ENCODE peak calls at places on chromosomes 7 and 10, in ten cellular contexts. Z is adrenal gland, L is stomach, V is Peyer's patch, F is A549, M is heart left ventricle, W is IMR-90, X is transverse colon, Q is HepG2, R is sigmoid colon. J is an unnamed sample. For H3K4me1, the result is how much of the 10 kb centered on the place peaks cover.

GRCh38 chr10:69409968-69410367 is 6.8 kb downstream of the TACR2 start:
- DNase-seq in Z (peak), L (no peak), V (peak), F (no peak), M (peak), W (no peak), X (peak), Q (no peak), R (no peak), J (no peak)

GRCh38 chr10:88680958-88681357 is 16.7 kb downstream of the LIPF start:
- DNase-seq in Z (no peak), L (no peak), V (no peak), F (no peak), M (no peak), W (no peak), X (no peak), Q (no peak), R (no peak), J (no peak)

GRCh38 chr7:44801890-44802289 is 5.4 kb downstream of the PPIA start:
- DNase-seq in Z (no peak), L (no peak), V (no peak), F (no peak), M (no peak), W (peak), X (no peak), Q (no peak), R (no peak), J (no peak)

GRCh38 chr7:5226921-5227785 is 37.1 kb downstream of the WIPI2 start:
- DNase-seq in Z (no peak), L (no peak), V (no peak), F (no peak), M (peak), W (no peak), X (no peak), Q (no peak), R (no peak), J (no peak)

GRCh38 chr10:69332278-69333010 is 54.1 kb downstream of the HK1 start:
- DNase-seq in Z (no peak), L (peak), V (no peak), F (no peak), M (no peak), W (no peak), X (peak), Q (no peak), R (no peak), J (no peak)

GRCh38 chr7:36344618-36345017 is 45.0 kb upstream of the ANLN start:
- DNase-seq in Z (no peak), L (no peak), V (no peak), F (no peak), M (no peak), W (no peak), X (no peak), Q (no peak), R (no peak), J (no peak)

GRCh38 chr10:66555061-66555460 is 370.8 kb upstream of the LRRTM3 start:
- DNase-seq in Z (no peak), L (no peak), V (no peak), F (no peak), M (no peak), W (no peak), X (no peak), Q (no peak), R (no peak), J (no peak)

GRCh38 chr10:11546581-11546980 is 64.9 kb downstream of the USP6NL start:
- DNase-seq in Z (no peak), L (no peak), V (no peak), F (no peak), M (no peak), W (peak), X (no peak), Q (no peak), R (no peak), J (no peak)

GRCh38 chr7:66859339-66859738 is 61.7 kb upstream of the TMEM248 start:
- DNase-seq in Z (no peak), L (no peak), V (no peak), F (no peak), M (no peak), W (no peak), X (no peak), Q (no peak), R (no peak), J (no peak)

GRCh38 chr10:98029149-98030092 is 1.0 kb downstream of the CRTAC1 start:
- DNase-seq in Z (no peak), L (no peak), V (no peak), F (no peak), M (no peak), W (no peak), X (no peak), Q (no peak), R (no peak), J (no peak)

GRCh38 chr7:106419455-106420182 is 134.8 kb upstream of the NAMPT start:
- DNase-seq in Z (no peak), L (no peak), V (no peak), F (no peak), M (no peak), W (no peak), X (no peak), Q (no peak), R (no peak), J (no peak)

GRCh38 chr7:4058158-4058557 is 623.9 kb upstream of the FOXK1 start:
- DNase-seq in Z (no peak), L (no peak), V (no peak), F (no peak), M (no peak), W (peak), X (no peak), Q (no peak), R (no peak), J (no peak)

GRCh38 chr10:74674892-74675291 is 151.5 kb upstream of the KAT6B start:
- DNase-seq in Z (no peak), L (no peak), V (no peak), F (no peak), M (no peak), W (no peak), X (no peak), Q (no peak), R (no peak), J (no peak)

GRCh38 chr10:93452143-93452542 is 30.0 kb downstream of the MYOF start:
- DNase-seq in Z (no peak), L (no peak), V (no peak), F (no peak), M (no peak), W (no peak), X (no peak), Q (no peak), R (no peak), J (no peak)

GRCh38 chr7:119408596-119408995 is 864.4 kb upstream of the KCND2 start:
- DNase-seq in Z (no peak), L (no peak), V (no peak), F (no peak), M (no peak), W (no peak), X (no peak), Q (no peak), R (no peak), J (no peak)

GRCh38 chr10:74434577-74434976 is 283.6 kb downstream of the ADK start:
- DNase-seq in Z (no peak), L (no peak), V (no peak), F (no peak), M (no peak), W (no peak), X (no peak), Q (no peak), R (no peak), J (no peak)

GRCh38 chr7:47293884-47294568 is 287.9 kb downstream of the TNS3 start:
- DNase-seq in Z (peak), L (no peak), V (no peak), F (no peak), M (peak), W (peak), X (peak), Q (no peak), R (peak), J (peak)

GRCh38 chr10:97686962-97687784 is at the start of gene AVPI1:
- DNase-seq in Z (peak), L (peak), V (peak), F (peak), M (peak), W (peak), X (peak), Q (peak), R (peak), J (peak)

GRCh38 chr7:146700015-146700560 is 583.5 kb downstream of the CNTNAP2 start:
- DNase-seq in Z (no peak), L (no peak), V (no peak), F (no peak), M (no peak), W (no peak), X (no peak), Q (no peak), R (no peak), J (no peak)

GRCh38 chr10:67550838-67551402 is 145.1 kb downstream of the CTNNA3 start:
- DNase-seq in Z (no peak), L (no peak), V (no peak), F (no peak), M (no peak), W (no peak), X (no peak), Q (no peak), R (no peak), J (no peak)

GRCh38 chr10:94131885-94132284 is 138.2 kb downstream of the PLCE1 start:
- DNase-seq in Z (no peak), L (no peak), V (no peak), F (no peak), M (no peak), W (peak), X (no peak), Q (no peak), R (no peak), J (no peak)

GRCh38 chr10:66629976-66630375 is 295.9 kb upstream of the LRRTM3 start:
- DNase-seq in Z (no peak), L (no peak), V (no peak), F (no peak), M (no peak), W (peak), X (no peak), Q (no peak), R (no peak), J (no peak)

GRCh38 chr7:36506130-36506794 is 116.6 kb downstream of the ANLN start:
- DNase-seq in Z (no peak), L (no peak), V (no peak), F (no peak), M (no peak), W (no peak), X (no peak), Q (no peak), R (no peak), J (no peak)

GRCh38 chr10:28808693-28809092 is 131.4 kb downstream of the BAMBI start:
- DNase-seq in Z (no peak), L (no peak), V (no peak), F (no peak), M (no peak), W (no peak), X (no peak), Q (no peak), R (no peak), J (no peak)

GRCh38 chr7:94431203-94431602 is 36.5 kb downstream of the COL1A2 start:
- DNase-seq in Z (no peak), L (no peak), V (no peak), F (no peak), M (no peak), W (no peak), X (no peak), Q (no peak), R (no peak), J (no peak)

GRCh38 chr10:42553064-42553407 is 85.3 kb downstream of the ZNF33B start:
- DNase-seq in Z (no peak), L (no peak), V (peak), F (no peak), M (no peak), W (no peak), X (no peak), Q (no peak), R (no peak), J (no peak)
- H3K27ac ChIP-seq in Z (peak), L (no peak), V (peak), F (peak), M (no peak), W (peak), X (peak), Q (no peak), R (peak), J (peak)

GRCh38 chr10:124461642-124462347 is at the start of gene LHPP:
- DNase-seq in Z (peak), L (peak), V (peak), F (peak), M (peak), W (peak), X (peak), Q (peak), R (peak), J (peak)
- TF ChIP-seq POLR2A in Z (peak), L (no peak), V (peak), F (peak), M (peak), W (no peak), X (peak), Q (peak), R (no peak), J (peak)

GRCh38 chr7:48806731-48807130 is 117.6 kb upstream of the CDC14C start:
- DNase-seq in Z (no peak), L (no peak), V (no peak), F (no peak), M (no peak), W (no peak), X (no peak), Q (no peak), R (no peak), J (no peak)

DNA sequence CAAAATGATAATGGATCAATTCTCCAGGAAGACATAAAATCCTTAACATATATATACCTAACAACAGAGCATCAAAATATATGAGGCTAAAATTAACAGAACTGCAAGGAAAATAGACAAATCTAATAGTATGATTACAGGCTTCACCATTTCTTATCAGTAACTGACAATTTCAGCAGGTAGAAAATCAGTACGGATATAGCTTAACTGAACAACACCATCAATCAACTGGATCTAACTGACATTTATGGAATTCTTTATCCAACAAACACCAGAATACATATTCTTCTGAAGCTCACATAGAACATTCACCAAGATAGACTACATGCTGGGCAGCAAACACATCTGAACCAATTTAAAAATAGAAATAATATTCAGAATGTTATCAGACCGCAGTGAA is 121.1 kb upstream of the CDC14C start:
- DNase-seq in Z (no peak), L (no peak), V (no peak), F (no peak), M (no peak), W (no peak), X (no peak), Q (no peak), R (no peak), J (no peak)
- H3K4me1 ChIP-seq in Z (under half), L (under half), V (under half), F (under half), M (under half), W (under half), X (under half), Q (under half), R (under half), J (under half)

GRCh38 chr7:17946591-17946990 is 6.3 kb upstream of the SNX13 start:
- DNase-seq in Z (no peak), L (no peak), V (no peak), F (no peak), M (no peak), W (no peak), X (no peak), Q (no peak), R (no peak), J (no peak)
- H3K27ac ChIP-seq in Z (no peak), L (no peak), V (no peak), F (no peak), M (no peak), W (no peak), X (no peak), Q (no peak), R (no peak), J (no peak)

GRCh38 chr7:6653101-6653995 is 16.2 kb downstream of the ZNF316 start:
- DNase-seq in Z (no peak), L (no peak), V (no peak), F (no peak), M (no peak), W (no peak), X (no peak), Q (no peak), R (peak), J (no peak)

GRCh38 chr7:6652446-6653011 is 15.4 kb downstream of the ZNF316 start:
- DNase-seq in Z (no peak), L (no peak), V (no peak), F (no peak), M (no peak), W (no peak), X (no peak), Q (no peak), R (peak), J (no peak)

GRCh38 chr7:6650521-6651011 is 13.4 kb downstream of the ZNF316 start:
- DNase-seq in Z (no peak), L (no peak), V (no peak), F (no peak), M (no peak), W (no peak), X (no peak), Q (no peak), R (peak), J (no peak)

GRCh38 chr7:6650086-6650485 is 13.0 kb downstream of the ZNF316 start:
- DNase-seq in Z (no peak), L (no peak), V (no peak), F (no peak), M (no peak), W (no peak), X (no peak), Q (no peak), R (peak), J (no peak)

GRCh38 chr7:6651866-6652445 is 14.8 kb downstream of the ZNF316 start:
- DNase-seq in Z (no peak), L (no peak), V (no peak), F (no peak), M (no peak), W (no peak), X (no peak), Q (no peak), R (peak), J (no peak)
- TF ChIP-seq POLR2A in Z (no peak), L (no peak), V (no peak), F (no peak), M (no peak), W (no peak), X (no peak), Q (no peak), R (no peak), J (no peak)

GRCh38 chr7:130921391-130922180 is 187.6 kb upstream of the KLF14 start:
- DNase-seq in Z (peak), L (peak), V (peak), F (no peak), M (peak), W (peak), X (peak), Q (no peak), R (peak), J (peak)

GRCh38 chr7:130925136-130925794 is 191.3 kb upstream of the KLF14 start:
- DNase-seq in Z (no peak), L (no peak), V (peak), F (no peak), M (no peak), W (no peak), X (no peak), Q (peak), R (no peak), J (no peak)

GRCh38 chr7:130920122-130920521 is 186.1 kb upstream of the KLF14 start:
- DNase-seq in Z (no peak), L (no peak), V (no peak), F (no peak), M (no peak), W (peak), X (no peak), Q (no peak), R (no peak), J (no peak)

GRCh38 chr7:130923930-130924329 is 189.9 kb upstream of the KLF14 start:
- DNase-seq in Z (no peak), L (no peak), V (no peak), F (no peak), M (no peak), W (no peak), X (no peak), Q (no peak), R (no peak), J (no peak)

DNA sequence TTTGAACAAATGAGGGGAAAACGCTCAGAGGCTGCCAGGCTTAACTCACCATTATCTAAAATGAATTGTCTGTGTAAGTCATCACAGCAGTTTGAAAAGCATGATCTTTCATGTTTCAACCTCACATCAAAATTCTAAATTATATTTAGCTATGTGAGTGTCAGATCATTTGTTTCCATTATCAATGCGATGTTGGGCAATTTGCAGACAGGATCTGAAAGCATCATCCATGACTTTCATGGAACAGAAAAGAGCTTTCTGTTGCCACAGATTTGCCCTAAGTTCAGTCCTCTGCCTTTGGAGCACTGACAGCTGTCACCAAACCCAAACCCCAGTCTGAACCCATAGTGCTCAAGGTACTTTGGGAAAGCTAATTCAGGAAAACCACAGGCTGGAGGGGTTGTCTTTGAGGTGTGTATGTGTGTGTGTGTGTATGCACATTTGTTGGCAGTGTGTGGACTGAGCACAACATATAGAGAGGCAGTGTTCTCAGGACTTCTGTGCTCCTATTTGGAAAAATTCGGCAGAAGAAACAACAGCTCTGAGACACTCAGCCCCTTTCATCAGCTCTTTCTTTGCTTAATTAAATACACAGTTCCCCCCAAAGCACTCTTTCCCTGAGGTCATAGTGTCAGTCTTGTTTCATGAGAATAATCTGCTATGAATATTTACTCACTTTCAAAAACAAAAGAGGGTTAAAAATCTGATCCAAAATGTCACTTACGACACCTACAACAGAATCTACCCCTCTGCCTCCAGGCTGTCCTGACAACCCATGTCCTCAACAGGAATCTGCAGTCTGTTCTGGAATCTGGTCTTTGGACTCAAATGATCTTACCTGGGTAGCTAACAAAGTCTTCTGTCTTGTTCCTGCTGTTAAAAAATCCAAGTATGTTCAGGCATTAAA is 188.5 kb upstream of the KLF14 start:
- DNase-seq in Z (no peak), L (no peak), V (no peak), F (no peak), M (no peak), W (no peak), X (no peak), Q (peak), R (no peak), J (no peak)
- H3K4me1 ChIP-seq in Z (half or more), L (half or more), V (under half), F (half or more), M (under half), W (under half), X (half or more), Q (half or more), R (half or more), J (half or more)

DNA sequence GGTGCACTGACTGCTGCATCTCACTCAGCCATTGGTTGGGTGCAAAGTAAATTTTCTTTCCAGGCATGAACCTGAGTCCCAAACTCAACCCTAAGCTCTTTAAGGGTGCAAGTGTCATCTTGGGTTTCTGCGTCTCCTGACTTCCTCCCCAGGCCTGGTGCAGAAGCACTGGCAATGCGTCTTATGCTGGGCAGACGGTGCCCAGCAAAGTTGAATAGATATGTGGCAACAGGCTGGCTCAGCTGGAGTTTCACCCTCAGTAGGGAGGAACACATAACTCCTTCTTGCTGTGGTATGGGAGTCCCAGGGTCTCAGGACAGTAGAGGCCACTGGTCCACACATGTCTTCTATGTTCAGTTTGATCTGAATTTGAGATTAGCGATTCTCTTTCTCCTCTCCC is 181.3 kb downstream of the RPS24 start:
- DNase-seq in Z (no peak), L (no peak), V (no peak), F (no peak), M (no peak), W (no peak), X (no peak), Q (no peak), R (no peak), J (peak)
- H3K27ac ChIP-seq in Z (peak), L (peak), V (peak), F (no peak), M (peak), W (no peak), X (peak), Q (no peak), R (peak), J (peak)